ENCODE peak calls at places on chromosomes 6 and 20, in seven cellular contexts. One of them, this sample, is unnamed.

GRCh38 chr6:125546827-125547226 is 202.6 kb upstream of the HEY2 start:
- DNase-seq in left ventricle myocardium inferior: no peak
- DNase-seq in RWPE2: no peak
- DNase-seq in AG04450: no peak
- DNase-seq in SJCRH30: no peak
- DNase-seq in gastrocnemius medialis: peak
- DNase-seq in PC-3: peak
- DNase-seq in this sample: no peak

GRCh38 chr20:36845288-36845969 is 30.5 kb upstream of the TLDC2 start:
- DNase-seq in AG04450: no peak
- DNase-seq in RWPE2: peak
- DNase-seq in gastrocnemius medialis: no peak
- DNase-seq in SJCRH30: no peak
- DNase-seq in PC-3: no peak
- DNase-seq in left ventricle myocardium inferior: no peak
- DNase-seq in this sample: no peak

GRCh38 chr6:89840538-89840937 is 10.9 kb downstream of the CASP8AP2 start:
- DNase-seq in left ventricle myocardium inferior: no peak
- DNase-seq in SJCRH30: peak
- DNase-seq in AG04450: no peak
- DNase-seq in RWPE2: no peak
- DNase-seq in gastrocnemius medialis: no peak
- DNase-seq in PC-3: no peak
- DNase-seq in this sample: no peak

GRCh38 chr6:113649276-113649675 is 207.9 kb upstream of the MARCKS start:
- DNase-seq in RWPE2: no peak
- DNase-seq in PC-3: no peak
- DNase-seq in SJCRH30: no peak
- DNase-seq in left ventricle myocardium inferior: no peak
- DNase-seq in gastrocnemius medialis: no peak
- DNase-seq in AG04450: no peak
- DNase-seq in this sample: no peak

GRCh38 chr20:10987651-10988383 is 314.0 kb upstream of the JAG1 start:
- DNase-seq in gastrocnemius medialis: no peak
- DNase-seq in left ventricle myocardium inferior: no peak
- DNase-seq in AG04450: no peak
- DNase-seq in RWPE2: no peak
- DNase-seq in PC-3: peak
- DNase-seq in SJCRH30: no peak
- DNase-seq in this sample: no peak

GRCh38 chr6:111478749-111479148 is 4.3 kb downstream of the REV3L start:
- DNase-seq in PC-3: peak
- DNase-seq in gastrocnemius medialis: no peak
- DNase-seq in AG04450: no peak
- DNase-seq in SJCRH30: peak
- DNase-seq in RWPE2: no peak
- DNase-seq in left ventricle myocardium inferior: no peak
- DNase-seq in this sample: no peak

GRCh38 chr6:3788408-3789017 is 37.0 kb upstream of the PXDC1 start:
- DNase-seq in gastrocnemius medialis: no peak
- DNase-seq in AG04450: no peak
- DNase-seq in SJCRH30: no peak
- DNase-seq in RWPE2: no peak
- DNase-seq in PC-3: no peak
- DNase-seq in left ventricle myocardium inferior: no peak
- DNase-seq in this sample: no peak

GRCh38 chr6:33702345-33702977 is 9.0 kb downstream of the UQCC2 start:
- DNase-seq in RWPE2: no peak
- DNase-seq in gastrocnemius medialis: peak
- DNase-seq in left ventricle myocardium inferior: no peak
- DNase-seq in SJCRH30: peak
- DNase-seq in PC-3: peak
- DNase-seq in AG04450: peak
- DNase-seq in this sample: no peak

GRCh38 chr6:168372871-168373270 is 53.3 kb upstream of the DACT2 start:
- DNase-seq in PC-3: no peak
- DNase-seq in gastrocnemius medialis: no peak
- DNase-seq in AG04450: no peak
- DNase-seq in SJCRH30: no peak
- DNase-seq in RWPE2: no peak
- DNase-seq in left ventricle myocardium inferior: no peak
- DNase-seq in this sample: no peak

GRCh38 chr20:15854871-15855270 is 718.4 kb downstream of the KIF16B start:
- DNase-seq in RWPE2: no peak
- DNase-seq in PC-3: no peak
- DNase-seq in AG04450: no peak
- DNase-seq in gastrocnemius medialis: no peak
- DNase-seq in left ventricle myocardium inferior: no peak
- DNase-seq in SJCRH30: no peak
- DNase-seq in this sample: no peak

GRCh38 chr6:7050911-7051779 is 56.6 kb upstream of the RREB1 start:
- DNase-seq in left ventricle myocardium inferior: peak
- DNase-seq in AG04450: peak
- DNase-seq in gastrocnemius medialis: peak
- DNase-seq in SJCRH30: no peak
- DNase-seq in RWPE2: peak
- DNase-seq in PC-3: peak
- DNase-seq in this sample: peak

GRCh38 chr6:54286141-54286540 is 22.1 kb upstream of the TINAG start:
- DNase-seq in left ventricle myocardium inferior: no peak
- DNase-seq in PC-3: no peak
- DNase-seq in SJCRH30: no peak
- DNase-seq in AG04450: no peak
- DNase-seq in gastrocnemius medialis: no peak
- DNase-seq in RWPE2: no peak
- DNase-seq in this sample: no peak

GRCh38 chr20:8790442-8791074 is 278.3 kb upstream of the PLCB4 start:
- DNase-seq in SJCRH30: peak
- DNase-seq in AG04450: peak
- DNase-seq in RWPE2: no peak
- DNase-seq in left ventricle myocardium inferior: no peak
- DNase-seq in gastrocnemius medialis: no peak
- DNase-seq in PC-3: peak
- DNase-seq in this sample: no peak

GRCh38 chr6:78251930-78252329 is 599.1 kb downstream of the MEI4 start:
- DNase-seq in PC-3: no peak
- DNase-seq in RWPE2: no peak
- DNase-seq in gastrocnemius medialis: no peak
- DNase-seq in AG04450: no peak
- DNase-seq in left ventricle myocardium inferior: no peak
- DNase-seq in SJCRH30: no peak
- DNase-seq in this sample: no peak

GRCh38 chr6:157269261-157269794 is 54.0 kb downstream of the TMEM242 start:
- DNase-seq in left ventricle myocardium inferior: peak
- DNase-seq in PC-3: no peak
- DNase-seq in RWPE2: no peak
- DNase-seq in gastrocnemius medialis: peak
- DNase-seq in SJCRH30: no peak
- DNase-seq in AG04450: no peak
- DNase-seq in this sample: peak

GRCh38 chr6:121858976-121859375 is 423.5 kb downstream of the GJA1 start:
- DNase-seq in gastrocnemius medialis: no peak
- DNase-seq in AG04450: no peak
- DNase-seq in SJCRH30: no peak
- DNase-seq in PC-3: no peak
- DNase-seq in RWPE2: no peak
- DNase-seq in left ventricle myocardium inferior: no peak
- DNase-seq in this sample: no peak

GRCh38 chr20:10893331-10893730 is 219.5 kb upstream of the JAG1 start:
- DNase-seq in RWPE2: no peak
- DNase-seq in gastrocnemius medialis: no peak
- DNase-seq in AG04450: no peak
- DNase-seq in SJCRH30: no peak
- DNase-seq in left ventricle myocardium inferior: no peak
- DNase-seq in PC-3: no peak
- DNase-seq in this sample: no peak

GRCh38 chr6:55963301-55963700 is 87.9 kb upstream of the BMP5 start:
- DNase-seq in PC-3: peak
- DNase-seq in SJCRH30: no peak
- DNase-seq in RWPE2: no peak
- DNase-seq in gastrocnemius medialis: no peak
- DNase-seq in left ventricle myocardium inferior: peak
- DNase-seq in AG04450: no peak
- DNase-seq in this sample: no peak

GRCh38 chr20:45098096-45098773 is 2.7 kb downstream of the KCNS1 start:
- DNase-seq in left ventricle myocardium inferior: no peak
- DNase-seq in PC-3: no peak
- DNase-seq in AG04450: no peak
- DNase-seq in SJCRH30: no peak
- DNase-seq in RWPE2: no peak
- DNase-seq in gastrocnemius medialis: no peak
- DNase-seq in this sample: no peak

GRCh38 chr20:63968136-63968927 is 1.4 kb downstream of the ZNF512B start:
- DNase-seq in PC-3: no peak
- DNase-seq in SJCRH30: no peak
- DNase-seq in left ventricle myocardium inferior: peak
- DNase-seq in RWPE2: no peak
- DNase-seq in gastrocnemius medialis: peak
- DNase-seq in AG04450: no peak
- DNase-seq in this sample: no peak

DNA sequence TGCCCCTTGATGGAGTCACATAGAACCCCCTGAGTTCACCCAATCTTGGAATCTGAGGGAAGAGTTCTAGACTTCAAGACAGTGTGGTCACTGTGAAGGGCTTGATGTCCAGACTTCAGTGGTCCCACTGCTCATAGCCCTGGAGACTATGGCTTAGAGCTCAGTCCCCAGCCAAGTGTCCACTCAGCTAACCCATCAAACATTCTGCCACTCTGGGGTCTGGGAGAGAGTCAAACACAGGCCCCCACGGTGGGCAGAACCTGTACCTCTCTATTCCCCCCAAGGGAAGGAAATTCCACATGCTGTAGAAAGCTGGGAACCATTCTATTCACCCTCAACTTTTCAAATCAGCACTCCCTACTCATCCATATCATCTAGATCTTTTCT is 15.5 kb upstream of the TBC1D22B start:
- DNase-seq in gastrocnemius medialis: no peak
- DNase-seq in AG04450: no peak
- DNase-seq in SJCRH30: no peak
- DNase-seq in RWPE2: no peak
- DNase-seq in left ventricle myocardium inferior: no peak
- DNase-seq in PC-3: no peak
- DNase-seq in this sample: no peak
- H3K4me3 ChIP-seq in gastrocnemius medialis: no peak
- H3K4me3 ChIP-seq in AG04450: no peak
- H3K4me3 ChIP-seq in SJCRH30: no peak
- H3K4me3 ChIP-seq in RWPE2: no peak
- H3K4me3 ChIP-seq in left ventricle myocardium inferior: no peak
- H3K4me3 ChIP-seq in PC-3: no peak
- H3K4me3 ChIP-seq in this sample: no peak

GRCh38 chr6:108580645-108581044 is 19.9 kb downstream of the FOXO3 start:
- DNase-seq in gastrocnemius medialis: no peak
- DNase-seq in SJCRH30: no peak
- DNase-seq in RWPE2: no peak
- DNase-seq in left ventricle myocardium inferior: no peak
- DNase-seq in AG04450: no peak
- DNase-seq in PC-3: no peak
- DNase-seq in this sample: no peak
- H3K4me3 ChIP-seq in gastrocnemius medialis: peak
- H3K4me3 ChIP-seq in SJCRH30: no peak
- H3K4me3 ChIP-seq in RWPE2: no peak
- H3K4me3 ChIP-seq in left ventricle myocardium inferior: peak
- H3K4me3 ChIP-seq in AG04450: peak
- H3K4me3 ChIP-seq in PC-3: no peak
- H3K4me3 ChIP-seq in this sample: no peak

GRCh38 chr6:27694547-27694874 is 217.7 kb downstream of the OR2B2 start:
- DNase-seq in PC-3: no peak
- DNase-seq in RWPE2: no peak
- DNase-seq in left ventricle myocardium inferior: no peak
- DNase-seq in AG04450: no peak
- DNase-seq in SJCRH30: no peak
- DNase-seq in gastrocnemius medialis: no peak
- DNase-seq in this sample: no peak
- H3K4me3 ChIP-seq in PC-3: peak
- H3K4me3 ChIP-seq in RWPE2: peak
- H3K4me3 ChIP-seq in left ventricle myocardium inferior: no peak
- H3K4me3 ChIP-seq in AG04450: no peak
- H3K4me3 ChIP-seq in SJCRH30: no peak
- H3K4me3 ChIP-seq in gastrocnemius medialis: no peak
- H3K4me3 ChIP-seq in this sample: no peak

GRCh38 chr20:50725722-50726000 is 5.7 kb upstream of the PARD6B start:
- DNase-seq in RWPE2: peak
- DNase-seq in AG04450: no peak
- DNase-seq in left ventricle myocardium inferior: no peak
- DNase-seq in gastrocnemius medialis: no peak
- DNase-seq in PC-3: no peak
- DNase-seq in SJCRH30: no peak
- DNase-seq in this sample: no peak
- H3K4me3 ChIP-seq in RWPE2: no peak
- H3K4me3 ChIP-seq in AG04450: no peak
- H3K4me3 ChIP-seq in left ventricle myocardium inferior: no peak
- H3K4me3 ChIP-seq in gastrocnemius medialis: no peak
- H3K4me3 ChIP-seq in PC-3: no peak
- H3K4me3 ChIP-seq in SJCRH30: no peak
- H3K4me3 ChIP-seq in this sample: no peak

GRCh38 chr6:40734607-40735006 is 147.4 kb upstream of the LRFN2 start:
- DNase-seq in RWPE2: no peak
- DNase-seq in SJCRH30: no peak
- DNase-seq in gastrocnemius medialis: no peak
- DNase-seq in left ventricle myocardium inferior: no peak
- DNase-seq in PC-3: no peak
- DNase-seq in AG04450: no peak
- DNase-seq in this sample: no peak
- H3K4me3 ChIP-seq in RWPE2: no peak
- H3K4me3 ChIP-seq in SJCRH30: no peak
- H3K4me3 ChIP-seq in gastrocnemius medialis: no peak
- H3K4me3 ChIP-seq in left ventricle myocardium inferior: no peak
- H3K4me3 ChIP-seq in PC-3: no peak
- H3K4me3 ChIP-seq in AG04450: no peak
- H3K4me3 ChIP-seq in this sample: no peak

This sample was measured in tibial nerve.